ENCODE peak calls at places on chromosomes 13 and 19, in seven cellular contexts. B is Panc1, S is HepG2, F is endothelial cell of umbilical vein, C is transverse colon, L is HCT116, W is stomach. O is an unnamed sample.

GRCh38 chr13:113142876-113143275 is 15.6 kb upstream of the PROZ start:
- DNase-seq in B (no peak), S (no peak), F (no peak), C (no peak), L (no peak), W (no peak), O (no peak)

GRCh38 chr13:107866666-107867623 is 348.4 kb downstream of the LIG4 start:
- DNase-seq in B (no peak), S (no peak), F (peak; percentile 40), C (no peak), L (no peak), W (no peak), O (no peak)

GRCh38 chr13:66556306-66556705 is 673.8 kb downstream of the PCDH9 start:
- DNase-seq in B (no peak), S (no peak), F (no peak), C (no peak), L (no peak), W (no peak), O (no peak)

GRCh38 chr19:31418692-31419430 is 69.6 kb upstream of the TSHZ3 start:
- DNase-seq in B (no peak), S (no peak), F (no peak), C (no peak), L (no peak), W (no peak), O (no peak)

GRCh38 chr19:7862413-7862951 is 11.7 kb downstream of the PRR36 start:
- DNase-seq in B (no peak), S (no peak), F (peak; percentile 49), C (peak; percentile 81), L (peak; percentile 54), W (peak; percentile 57), O (peak; percentile 65)

GRCh38 chr13:35649162-35649561 is 172.7 kb upstream of the MAB21L1 start:
- DNase-seq in B (no peak), S (no peak), F (no peak), C (no peak), L (no peak), W (no peak), O (no peak)

GRCh38 chr13:42991892-42992584 is at the start of gene EPSTI1:
- DNase-seq in B (no peak), S (no peak), F (peak; percentile 77), C (peak; percentile 83), L (no peak), W (peak; percentile 75), O (peak; percentile 53)

GRCh38 chr13:69720278-69720983 is 387.2 kb upstream of the ATXN8OS start:
- DNase-seq in B (no peak), S (peak; percentile 23), F (no peak), C (peak; percentile 30), L (no peak), W (no peak), O (no peak)

GRCh38 chr19:34678085-34678412 is 571 bp downstream of the ZNF302 start:
- DNase-seq in B (no peak), S (no peak), F (no peak), C (no peak), L (no peak), W (no peak), O (no peak)

GRCh38 chr19:57165846-57166245 is 1.4 kb downstream of the DUXA start:
- DNase-seq in B (no peak), S (no peak), F (no peak), C (no peak), L (no peak), W (no peak), O (no peak)

GRCh38 chr13:73998631-73999030 is 135.6 kb downstream of the KLF12 start:
- DNase-seq in B (no peak), S (no peak), F (no peak), C (no peak), L (no peak), W (no peak), O (no peak)

GRCh38 chr13:66700336-66700735 is 529.8 kb downstream of the PCDH9 start:
- DNase-seq in B (no peak), S (no peak), F (no peak), C (no peak), L (no peak), W (no peak), O (no peak)

GRCh38 chr13:33497146-33497845 is 211.7 kb upstream of the STARD13 start:
- DNase-seq in B (no peak), S (no peak), F (peak; percentile 89), C (no peak), L (no peak), W (no peak), O (no peak)

GRCh38 chr13:53873558-53873957 is 844.9 kb downstream of the OLFM4 start:
- DNase-seq in B (no peak), S (no peak), F (no peak), C (no peak), L (no peak), W (no peak), O (no peak)

GRCh38 chr19:35249848-35250711 is 1.3 kb downstream of the LSR start:
- DNase-seq in B (no peak), S (no peak), F (no peak), C (no peak), L (no peak), W (no peak), O (no peak)

GRCh38 chr13:113179374-113180230 is 21.2 kb downstream of the PROZ start:
- DNase-seq in B (no peak), S (no peak), F (no peak), C (no peak), L (no peak), W (no peak), O (no peak)

GRCh38 chr19:16366433-16367268 is 42.0 kb downstream of the KLF2 start:
- DNase-seq in B (no peak), S (no peak), F (no peak), C (no peak), L (no peak), W (no peak), O (no peak)

GRCh38 chr13:21637296-21637695 is 33.3 kb upstream of the MICU2 start:
- DNase-seq in B (no peak), S (peak; percentile 50), F (no peak), C (peak; percentile 86), L (peak; percentile 94), W (peak; percentile 82), O (no peak)

GRCh38 chr13:84096221-84096620 is 213.9 kb upstream of the SLITRK1 start:
- DNase-seq in B (no peak), S (no peak), F (no peak), C (no peak), L (no peak), W (no peak), O (no peak)

GRCh38 chr19:38229585-38230073 is 5.6 kb upstream of the DPF1 start:
- DNase-seq in B (no peak), S (peak; percentile 68), F (peak; percentile 77), C (peak; percentile 35), L (peak; percentile 85), W (peak; percentile 47), O (no peak)

GRCh38 chr19:18298601-18299000 is 17.2 kb upstream of the JUND start:
- DNase-seq in B (no peak), S (no peak), F (no peak), C (no peak), L (no peak), W (no peak), O (no peak)

GRCh38 chr19:18294467-18294864 is 13.0 kb upstream of the JUND start:
- DNase-seq in B (no peak), S (no peak), F (no peak), C (peak; percentile 69), L (no peak), W (peak; percentile 66), O (no peak)

GRCh38 chr19:18299654-18300053 is 18.2 kb upstream of the JUND start:
- DNase-seq in B (no peak), S (no peak), F (no peak), C (no peak), L (no peak), W (no peak), O (no peak)

GRCh38 chr19:18295034-18295451 is 13.6 kb upstream of the JUND start:
- DNase-seq in B (no peak), S (no peak), F (no peak), C (no peak), L (no peak), W (no peak), O (no peak)

GRCh38 chr19:18297308-18297707 is 15.9 kb upstream of the JUND start:
- DNase-seq in B (no peak), S (no peak), F (no peak), C (no peak), L (no peak), W (no peak), O (no peak)
- TF ChIP-seq POLR2AphosphoS5 in B (no peak), S (no peak), F (no peak), C (no peak), L (no peak), W (peak; percentile 8), O (no peak)

GRCh38 chr19:33124207-33125098 is 7.5 kb upstream of the WDR88 start:
- DNase-seq in B (no peak), S (no peak), F (no peak), C (no peak), L (no peak), W (no peak), O (no peak)

GRCh38 chr19:33114302-33114701 is 17.6 kb upstream of the WDR88 start:
- DNase-seq in B (no peak), S (no peak), F (no peak), C (no peak), L (peak; percentile 13), W (no peak), O (no peak)

GRCh38 chr19:33118643-33119042 is 13.3 kb upstream of the WDR88 start:
- DNase-seq in B (no peak), S (no peak), F (no peak), C (no peak), L (no peak), W (no peak), O (no peak)
- H3K4me3 ChIP-seq in B (no peak overlapping the region), S (no peak overlapping the region), F (no peak overlapping the region), C (no peak overlapping the region), L (no peak overlapping the region), W (no peak overlapping the region), O (no peak overlapping the region)

GRCh38 chr19:3058821-3059314 is 3.4 kb downstream of the TLE5 start:
- DNase-seq in B (no peak), S (no peak), F (no peak), C (no peak), L (no peak), W (no peak), O (no peak)

GRCh38 chr19:3055741-3056453 is 6.4 kb downstream of the TLE5 start:
- DNase-seq in B (no peak), S (no peak), F (no peak), C (peak; percentile 79), L (peak; percentile 26), W (peak; percentile 87), O (peak; percentile 89)

GRCh38 chr19:3056454-3057016 is 5.8 kb downstream of the TLE5 start:
- DNase-seq in B (no peak), S (no peak), F (no peak), C (no peak), L (no peak), W (no peak), O (no peak)

GRCh38 chr19:3058009-3058820 is 4.1 kb downstream of the TLE5 start:
- DNase-seq in B (no peak), S (no peak), F (no peak), C (no peak), L (no peak), W (no peak), O (no peak)

GRCh38 chr19:3057275-3057714 is 5.0 kb downstream of the TLE5 start:
- DNase-seq in B (no peak), S (no peak), F (no peak), C (peak; percentile 73), L (no peak), W (peak; percentile 93), O (peak; percentile 95)
- TF ChIP-seq POLR2AphosphoS5 in B (no peak), S (no peak), F (no peak), C (peak; percentile 47), L (no peak), W (peak; percentile 63), O (peak; percentile 85)

GRCh38 chr19:44758596-44758995 is 10.1 kb downstream of the BCL3 start:
- DNase-seq in B (no peak), S (no peak), F (no peak), C (no peak), L (no peak), W (no peak), O (no peak)
- H3K4me3 ChIP-seq in B (no peak overlapping the region), S (no peak overlapping the region), F (no peak overlapping the region), C (no peak overlapping the region), L (no peak overlapping the region), W (peak overlapping the region; percentile 50), O (peak overlapping the region; percentile 43)

O was measured in breast epithelium.